ENCODE peak calls at places on chromosomes 13 and 19, in six cellular contexts. R, E, G, N, K and M are unnamed samples.

GRCh38 chr19:18771328-18772242 is 19.5 kb downstream of the COMP start:
- DNase-seq in R (no peak), E (no peak), G (no peak), N (no peak), K (no peak), M (peak; percentile 41)

GRCh38 chr13:38686635-38687245 is at the start of gene FREM2:
- DNase-seq in R (no peak), E (no peak), G (no peak), N (peak; percentile 82), K (no peak), M (peak; percentile 19)

GRCh38 chr19:32287811-32288227 is 57.6 kb upstream of the ZNF507 start:
- DNase-seq in R (no peak), E (no peak), G (peak; percentile 20), N (peak; percentile 32), K (no peak), M (peak; percentile 27)

GRCh38 chr19:14440049-14440448 is 6.9 kb downstream of the PKN1 start:
- DNase-seq in R (peak; percentile 74), E (peak; percentile 67), G (no peak), N (no peak), K (peak; percentile 67), M (no peak)

GRCh38 chr13:27975579-27976361 is 6.7 kb upstream of the CDX2 start:
- DNase-seq in R (no peak), E (no peak), G (no peak), N (no peak), K (no peak), M (no peak)

GRCh38 chr19:29239220-29239776 is 26.3 kb upstream of the UQCRFS1 start:
- DNase-seq in R (no peak), E (no peak), G (no peak), N (no peak), K (no peak), M (no peak)

GRCh38 chr13:94966380-94966779 is 254.0 kb upstream of the SOX21 start:
- DNase-seq in R (no peak), E (no peak), G (no peak), N (peak; percentile 34), K (no peak), M (no peak)

GRCh38 chr19:16589917-16590316 is 17.7 kb upstream of the SLC35E1 start:
- DNase-seq in R (no peak), E (no peak), G (no peak), N (peak; percentile 5), K (no peak), M (no peak)

GRCh38 chr19:38287604-38288003 is 16.4 kb upstream of the C19orf33 start:
- DNase-seq in R (no peak), E (no peak), G (no peak), N (no peak), K (no peak), M (no peak)

GRCh38 chr19:33436360-33437345 is 63.1 kb downstream of the CEBPG start:
- DNase-seq in R (no peak), E (no peak), G (no peak), N (no peak), K (no peak), M (no peak)

GRCh38 chr13:40408602-40409001 is 257.8 kb downstream of the FOXO1 start:
- DNase-seq in R (no peak), E (no peak), G (no peak), N (no peak), K (no peak), M (no peak)

GRCh38 chr19:2012941-2013682 is 2.4 kb downstream of the BTBD2 start:
- DNase-seq in R (no peak), E (no peak), G (no peak), N (no peak), K (no peak), M (no peak)

GRCh38 chr19:16197188-16197621 is 506 bp upstream of the AP1M1 start:
- DNase-seq in R (no peak), E (no peak), G (peak; percentile 27), N (no peak), K (no peak), M (no peak)

GRCh38 chr13:99908129-99908805 is 63.3 kb downstream of the ZIC5 start:
- DNase-seq in R (no peak), E (no peak), G (no peak), N (peak; percentile 83), K (no peak), M (peak; percentile 67)

GRCh38 chr19:3695124-3695733 is 5.0 kb downstream of the PIP5K1C start:
- DNase-seq in R (no peak), E (no peak), G (no peak), N (no peak), K (no peak), M (no peak)

GRCh38 chr13:74061939-74062595 is 72.1 kb downstream of the KLF12 start:
- DNase-seq in R (peak; percentile 63), E (no peak), G (no peak), N (no peak), K (no peak), M (peak; percentile 21)

GRCh38 chr19:17519967-17520366 is 8.5 kb downstream of the PGLS start:
- DNase-seq in R (no peak), E (no peak), G (no peak), N (no peak), K (no peak), M (no peak)

GRCh38 chr19:19352823-19353222 is 32.2 kb downstream of the MAU2 start:
- DNase-seq in R (no peak), E (no peak), G (no peak), N (no peak), K (no peak), M (no peak)

GRCh38 chr13:97141564-97142005 is 80.5 kb upstream of the MBNL2 start:
- DNase-seq in R (no peak), E (no peak), G (peak; percentile 96), N (peak; percentile 81), K (no peak), M (peak; percentile 39)

GRCh38 chr13:72194531-72194930 is 327.5 kb upstream of the DACH1 start:
- DNase-seq in R (no peak), E (no peak), G (no peak), N (no peak), K (no peak), M (no peak)

GRCh38 chr13:26679945-26680516 is 80.6 kb downstream of the GPR12 start:
- DNase-seq in R (no peak), E (no peak), G (no peak), N (no peak), K (no peak), M (peak; percentile 65)

GRCh38 chr13:72458701-72459100 is 268.7 kb downstream of the MZT1 start:
- DNase-seq in R (no peak), E (no peak), G (no peak), N (no peak), K (no peak), M (peak; percentile 25)

GRCh38 chr13:31207630-31208549 is 8.1 kb downstream of the B3GLCT start:
- DNase-seq in R (no peak), E (no peak), G (no peak), N (no peak), K (no peak), M (peak; percentile 2)

GRCh38 chr19:53877361-53877766 is 4.6 kb upstream of the PRKCG start:
- DNase-seq in R (peak; percentile 75), E (no peak), G (no peak), N (no peak), K (no peak), M (no peak)

GRCh38 chr13:108924154-108924940 is 294.9 kb downstream of the MYO16 start:
- DNase-seq in R (no peak), E (no peak), G (no peak), N (no peak), K (no peak), M (no peak)

GRCh38 chr13:113077566-113077952 is 28.0 kb upstream of the F7 start:
- DNase-seq in R (no peak), E (no peak), G (no peak), N (no peak), K (no peak), M (no peak)